ENCODE peak calls at places on chromosomes 12 and 14, in five cellular contexts. One of them, this sample, is unnamed.

GRCh38 chr12:109606261-109607028 is 32.9 kb downstream of the MVK start:
- DNase-seq in IMR-90: no peak
- DNase-seq in DND-41: no peak
- DNase-seq in fibroblast of lung: no peak
- DNase-seq in foreskin keratinocyte: no peak
- DNase-seq in this sample: no peak

GRCh38 chr12:103495158-103495782 is 498 bp downstream of the C12orf42 start:
- DNase-seq in IMR-90: no peak
- DNase-seq in DND-41: peak; percentile 69
- DNase-seq in fibroblast of lung: no peak
- DNase-seq in foreskin keratinocyte: no peak
- DNase-seq in this sample: peak; percentile 78

GRCh38 chr14:105092124-105092911 is 27.1 kb upstream of the GPR132 start:
- DNase-seq in IMR-90: no peak
- DNase-seq in DND-41: no peak
- DNase-seq in fibroblast of lung: no peak
- DNase-seq in foreskin keratinocyte: peak; percentile 43
- DNase-seq in this sample: no peak

GRCh38 chr12:14167005-14167628 is 185.7 kb upstream of the GRIN2B start:
- DNase-seq in IMR-90: peak; percentile 41
- DNase-seq in DND-41: peak; percentile 51
- DNase-seq in fibroblast of lung: peak; percentile 18
- DNase-seq in foreskin keratinocyte: peak; percentile 33
- DNase-seq in this sample: peak; percentile 29

GRCh38 chr12:41697161-41697560 is 447.5 kb downstream of the GXYLT1 start:
- DNase-seq in IMR-90: no peak
- DNase-seq in DND-41: no peak
- DNase-seq in fibroblast of lung: no peak
- DNase-seq in foreskin keratinocyte: no peak
- DNase-seq in this sample: no peak

GRCh38 chr12:58765653-58766554 is 154.4 kb downstream of the LRIG3 start:
- DNase-seq in IMR-90: peak; percentile 59
- DNase-seq in DND-41: no peak
- DNase-seq in fibroblast of lung: no peak
- DNase-seq in foreskin keratinocyte: no peak
- DNase-seq in this sample: no peak

GRCh38 chr12:57554897-57555296 is 5.1 kb downstream of the KIF5A start:
- DNase-seq in IMR-90: no peak
- DNase-seq in DND-41: no peak
- DNase-seq in fibroblast of lung: no peak
- DNase-seq in foreskin keratinocyte: no peak
- DNase-seq in this sample: no peak

GRCh38 chr14:24080888-24081738 is 9.8 kb downstream of the CPNE6 start:
- DNase-seq in IMR-90: no peak
- DNase-seq in DND-41: peak; percentile 72
- DNase-seq in fibroblast of lung: peak; percentile 38
- DNase-seq in foreskin keratinocyte: peak; percentile 18
- DNase-seq in this sample: peak; percentile 83

GRCh38 chr14:23861666-23862065 is 91.9 kb upstream of the DHRS4 start:
- DNase-seq in IMR-90: no peak
- DNase-seq in DND-41: no peak
- DNase-seq in fibroblast of lung: peak; percentile 0
- DNase-seq in foreskin keratinocyte: no peak
- DNase-seq in this sample: no peak

DNA sequence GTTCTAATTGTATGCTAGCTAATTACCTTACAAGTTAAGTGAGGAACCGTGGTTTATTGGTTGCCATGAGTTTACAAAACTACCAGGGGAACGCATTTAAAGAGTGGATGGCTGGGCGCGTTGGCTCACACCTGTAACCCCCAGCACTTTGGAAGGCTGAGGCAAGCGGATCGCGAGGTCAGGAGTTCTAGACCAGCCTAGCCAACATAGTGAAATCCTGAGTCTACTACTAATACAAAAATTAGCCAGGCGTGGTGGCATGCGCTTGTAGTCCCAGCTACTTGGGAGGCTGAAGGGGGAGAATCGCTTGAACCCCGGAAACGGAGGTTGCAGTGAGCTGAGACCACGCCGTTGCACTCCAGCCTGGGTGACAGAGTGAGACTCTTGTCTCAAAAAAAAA is 2.2 kb downstream of the EIF5 start:
- DNase-seq in IMR-90: no peak
- DNase-seq in DND-41: no peak
- DNase-seq in fibroblast of lung: no peak
- DNase-seq in foreskin keratinocyte: no peak
- DNase-seq in this sample: no peak
- H3K27ac ChIP-seq in IMR-90: no peak overlapping the region
- H3K27ac ChIP-seq in DND-41: no peak overlapping the region
- H3K27ac ChIP-seq in fibroblast of lung: no peak overlapping the region
- H3K27ac ChIP-seq in foreskin keratinocyte: no peak overlapping the region
- H3K27ac ChIP-seq in this sample: no peak overlapping the region

GRCh38 chr14:83085141-83085540 is 1551.5 kb upstream of the SEL1L start:
- DNase-seq in IMR-90: peak; percentile 13
- DNase-seq in DND-41: no peak
- DNase-seq in fibroblast of lung: no peak
- DNase-seq in foreskin keratinocyte: no peak
- DNase-seq in this sample: no peak
- H3K4me1 ChIP-seq in IMR-90: peaks cover 4% of the 10 kb centered on the region
- H3K4me1 ChIP-seq in DND-41: no peaks in the 10 kb centered on the region
- H3K4me1 ChIP-seq in fibroblast of lung: no peaks in the 10 kb centered on the region
- H3K4me1 ChIP-seq in foreskin keratinocyte: no peaks in the 10 kb centered on the region
- H3K4me1 ChIP-seq in this sample: no peaks in the 10 kb centered on the region

DNA sequence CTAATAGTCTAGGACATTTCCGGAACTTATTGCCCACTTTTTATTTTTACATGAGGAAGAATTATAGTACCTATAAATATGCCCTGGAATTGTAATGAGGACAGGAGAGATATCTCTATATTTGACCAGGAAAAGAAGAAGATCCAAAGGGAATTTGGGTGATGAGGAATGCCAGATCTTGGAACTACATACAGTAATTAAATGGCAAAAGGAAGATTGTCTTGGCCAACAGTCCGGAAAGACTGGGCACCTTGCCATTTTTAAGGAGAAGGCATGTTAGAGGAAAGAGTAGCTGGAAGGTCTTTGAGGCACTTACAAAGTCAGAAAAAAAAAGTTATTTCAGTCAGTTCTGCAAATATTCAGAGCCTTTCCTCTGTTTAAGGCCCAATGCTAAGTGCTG is 616.4 kb downstream of the MED13L start:
- DNase-seq in IMR-90: no peak
- DNase-seq in DND-41: no peak
- DNase-seq in fibroblast of lung: peak; percentile 22
- DNase-seq in foreskin keratinocyte: no peak
- DNase-seq in this sample: no peak
- H3K27ac ChIP-seq in IMR-90: no peak overlapping the region
- H3K27ac ChIP-seq in DND-41: no peak overlapping the region
- H3K27ac ChIP-seq in fibroblast of lung: no peak overlapping the region
- H3K27ac ChIP-seq in foreskin keratinocyte: no peak overlapping the region
- H3K27ac ChIP-seq in this sample: no peak overlapping the region

GRCh38 chr14:102330806-102331205 is 11.3 kb downstream of the ZNF839 start:
- DNase-seq in IMR-90: no peak
- DNase-seq in DND-41: no peak
- DNase-seq in fibroblast of lung: no peak
- DNase-seq in foreskin keratinocyte: no peak
- DNase-seq in this sample: no peak
- H3K4me1 ChIP-seq in IMR-90: no peaks in the 10 kb centered on the region
- H3K4me1 ChIP-seq in DND-41: no peaks in the 10 kb centered on the region
- H3K4me1 ChIP-seq in fibroblast of lung: no peaks in the 10 kb centered on the region
- H3K4me1 ChIP-seq in foreskin keratinocyte: no peaks in the 10 kb centered on the region
- H3K4me1 ChIP-seq in this sample: no peaks in the 10 kb centered on the region

GRCh38 chr12:120539303-120539702 is 5.1 kb downstream of the RNF10 start:
- DNase-seq in IMR-90: peak; percentile 55
- DNase-seq in DND-41: no peak
- DNase-seq in fibroblast of lung: peak; percentile 51
- DNase-seq in foreskin keratinocyte: no peak
- DNase-seq in this sample: no peak
- H3K27ac ChIP-seq in IMR-90: no peak overlapping the region
- H3K27ac ChIP-seq in DND-41: no peak overlapping the region
- H3K27ac ChIP-seq in fibroblast of lung: peak overlapping the region; percentile 14
- H3K27ac ChIP-seq in foreskin keratinocyte: no peak overlapping the region
- H3K27ac ChIP-seq in this sample: no peak overlapping the region

GRCh38 chr14:69650948-69651369 is 39.6 kb downstream of the SUSD6 start:
- DNase-seq in IMR-90: no peak
- DNase-seq in DND-41: no peak
- DNase-seq in fibroblast of lung: peak; percentile 43
- DNase-seq in foreskin keratinocyte: peak; percentile 40
- DNase-seq in this sample: no peak
- H3K4me1 ChIP-seq in IMR-90: peaks cover 38% of the 10 kb centered on the region
- H3K4me1 ChIP-seq in DND-41: no peaks in the 10 kb centered on the region
- H3K4me1 ChIP-seq in fibroblast of lung: peaks cover 30% of the 10 kb centered on the region
- H3K4me1 ChIP-seq in foreskin keratinocyte: peaks cover 39% of the 10 kb centered on the region
- H3K4me1 ChIP-seq in this sample: peaks cover 57% of the 10 kb centered on the region

DNA sequence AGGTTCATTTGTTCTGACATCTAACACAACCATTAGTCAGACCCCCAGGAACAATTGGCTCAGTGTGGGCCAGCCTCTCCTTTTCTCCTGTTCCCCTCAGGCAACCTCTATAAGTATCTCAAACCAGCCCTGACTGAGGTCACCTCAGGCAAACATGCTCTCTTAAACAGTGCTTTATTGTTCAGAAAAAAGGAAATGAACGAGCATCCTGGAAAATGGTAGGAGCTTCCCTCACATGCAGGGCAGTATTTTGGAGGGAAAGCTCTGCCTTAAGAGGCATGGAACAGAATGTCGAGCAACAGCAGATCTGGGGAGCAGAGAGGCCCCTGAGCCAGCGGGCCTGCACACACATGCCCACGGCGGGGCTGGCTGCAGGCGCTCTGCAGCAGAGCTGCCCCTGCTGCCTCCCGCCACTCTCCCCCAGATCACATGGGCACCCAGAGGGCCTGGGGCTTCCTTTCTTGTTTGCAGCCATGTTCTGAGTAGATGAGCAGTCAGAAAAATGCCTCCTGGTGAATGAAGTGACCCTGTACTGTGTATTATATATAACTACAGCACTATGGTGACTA is 42.0 kb downstream of the MOK start:
- DNase-seq in IMR-90: peak; percentile 60
- DNase-seq in DND-41: no peak
- DNase-seq in fibroblast of lung: peak; percentile 72
- DNase-seq in foreskin keratinocyte: peak; percentile 94
- DNase-seq in this sample: no peak
- H3K27ac ChIP-seq in IMR-90: peak overlapping the region; percentile 53
- H3K27ac ChIP-seq in DND-41: no peak overlapping the region
- H3K27ac ChIP-seq in fibroblast of lung: no peak overlapping the region
- H3K27ac ChIP-seq in foreskin keratinocyte: peak overlapping the region; percentile 90
- H3K27ac ChIP-seq in this sample: no peak overlapping the region

GRCh38 chr12:53205747-53206146 is 1.3 kb downstream of the ITGB7 start:
- DNase-seq in IMR-90: peak; percentile 89
- DNase-seq in DND-41: no peak
- DNase-seq in fibroblast of lung: peak; percentile 89
- DNase-seq in foreskin keratinocyte: peak; percentile 58
- DNase-seq in this sample: peak; percentile 72

GRCh38 chr12:53201170-53201541 is 5.9 kb downstream of the ITGB7 start:
- DNase-seq in IMR-90: peak; percentile 49
- DNase-seq in DND-41: no peak
- DNase-seq in fibroblast of lung: peak; percentile 71
- DNase-seq in foreskin keratinocyte: no peak
- DNase-seq in this sample: no peak

GRCh38 chr12:53201639-53202038 is 5.4 kb downstream of the ITGB7 start:
- DNase-seq in IMR-90: no peak
- DNase-seq in DND-41: no peak
- DNase-seq in fibroblast of lung: no peak
- DNase-seq in foreskin keratinocyte: no peak
- DNase-seq in this sample: no peak

GRCh38 chr12:53207042-53207441 is at the start of gene ITGB7:
- DNase-seq in IMR-90: no peak
- DNase-seq in DND-41: peak; percentile 38
- DNase-seq in fibroblast of lung: no peak
- DNase-seq in foreskin keratinocyte: no peak
- DNase-seq in this sample: peak; percentile 80

DNA sequence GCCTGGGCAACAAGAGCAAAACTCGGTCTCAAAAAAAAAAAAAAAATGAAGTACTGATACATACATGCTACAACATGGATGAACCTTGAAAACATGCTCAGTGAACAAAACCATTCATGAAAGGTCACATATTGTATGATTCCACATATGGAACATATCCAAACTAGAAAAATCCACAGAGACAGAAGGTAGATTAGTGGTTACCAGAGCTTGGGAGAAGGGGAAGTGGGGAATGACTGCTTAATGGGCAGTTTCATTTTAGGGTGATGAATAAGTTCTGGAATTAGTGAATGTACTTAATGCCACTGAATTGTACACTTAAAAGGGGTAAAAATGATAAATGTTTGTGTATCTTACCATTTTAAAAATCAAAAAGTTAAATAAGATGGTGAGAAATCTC is 2.7 kb downstream of the ITGB7 start:
- DNase-seq in IMR-90: no peak
- DNase-seq in DND-41: no peak
- DNase-seq in fibroblast of lung: no peak
- DNase-seq in foreskin keratinocyte: no peak
- DNase-seq in this sample: no peak
- H3K4me1 ChIP-seq in IMR-90: peaks cover 8% of the 10 kb centered on the region
- H3K4me1 ChIP-seq in DND-41: peaks cover 6% of the 10 kb centered on the region
- H3K4me1 ChIP-seq in fibroblast of lung: peaks cover 7% of the 10 kb centered on the region
- H3K4me1 ChIP-seq in foreskin keratinocyte: peaks cover 4% of the 10 kb centered on the region
- H3K4me1 ChIP-seq in this sample: peaks cover 82% of the 10 kb centered on the region

GRCh38 chr12:92432724-92433281 is 270.0 kb upstream of the PLEKHG7 start:
- DNase-seq in IMR-90: no peak
- DNase-seq in DND-41: no peak
- DNase-seq in fibroblast of lung: no peak
- DNase-seq in foreskin keratinocyte: no peak
- DNase-seq in this sample: no peak
- H3K27ac ChIP-seq in IMR-90: no peak overlapping the region
- H3K27ac ChIP-seq in DND-41: no peak overlapping the region
- H3K27ac ChIP-seq in fibroblast of lung: no peak overlapping the region
- H3K27ac ChIP-seq in foreskin keratinocyte: no peak overlapping the region
- H3K27ac ChIP-seq in this sample: no peak overlapping the region